ENCODE peak calls at places on chromosomes 13 and 19, in five cellular contexts. Z, V, Y, D and S are unnamed samples.

GRCh38 chr19:13892885-13893284 is 13.0 kb downstream of the BRME1 start:
- DNase-seq in D (no peak), Y (no peak), Z (no peak), V (no peak), S (no peak)

GRCh38 chr19:49672131-49672919 is 4.7 kb upstream of the PRMT1 start:
- DNase-seq in V (peak), D (peak), Y (peak), Z (peak), S (no peak)

GRCh38 chr13:50392977-50393376 is 377.7 kb downstream of the KCNRG start:
- DNase-seq in V (no peak), Z (no peak), D (no peak), Y (no peak), S (no peak)

GRCh38 chr19:43527860-43528622 is 1.0 kb upstream of the ETHE1 start:
- DNase-seq in Z (no peak), Y (no peak), D (peak), V (no peak), S (no peak)

GRCh38 chr13:90302113-90302512 is 1045.4 kb upstream of the MIR17HG start:
- DNase-seq in D (peak), Y (no peak), V (no peak), Z (no peak), S (no peak)

GRCh38 chr13:27401210-27401609 is 23.2 kb upstream of the GTF3A start:
- DNase-seq in Y (no peak), V (no peak), D (no peak), Z (no peak), S (no peak)

GRCh38 chr19:3154957-3155736 is 19.3 kb downstream of the GNA15 start:
- DNase-seq in Z (peak), V (peak), Y (no peak), D (peak), S (peak)

GRCh38 chr19:8397291-8397690 is 7.1 kb downstream of the RAB11B start:
- DNase-seq in V (no peak), Y (no peak), Z (peak), D (peak), S (no peak)

GRCh38 chr13:49353908-49354307 is 90.0 kb downstream of the CAB39L start:
- DNase-seq in Y (no peak), Z (no peak), V (no peak), D (no peak), S (no peak)

GRCh38 chr19:33346665-33347064 is 26.8 kb upstream of the CEBPG start:
- DNase-seq in V (no peak), Y (no peak), Z (no peak), D (no peak), S (no peak)

GRCh38 chr13:112943309-112944125 is 25.5 kb upstream of the MCF2L start:
- DNase-seq in Y (peak), V (no peak), Z (peak), D (no peak), S (no peak)

GRCh38 chr13:69737129-69737935 is 370.3 kb upstream of the ATXN8OS start:
- DNase-seq in D (no peak), Y (no peak), V (no peak), Z (no peak), S (no peak)

GRCh38 chr19:55044286-55044685 is 6.2 kb upstream of the GP6 start:
- DNase-seq in D (no peak), Z (no peak), V (no peak), Y (no peak), S (no peak)

GRCh38 chr19:4456566-4456842 is 1.1 kb downstream of the UBXN6 start:
- DNase-seq in V (no peak), D (peak), Z (peak), Y (no peak), S (no peak)

GRCh38 chr13:23289917-23290357 is 109.2 kb downstream of the SGCG start:
- DNase-seq in Y (no peak), D (no peak), V (no peak), Z (peak), S (no peak)

GRCh38 chr19:1107655-1108261 is 4.0 kb downstream of the GPX4 start:
- DNase-seq in D (no peak), Y (no peak), Z (no peak), V (no peak), S (no peak)

DNA sequence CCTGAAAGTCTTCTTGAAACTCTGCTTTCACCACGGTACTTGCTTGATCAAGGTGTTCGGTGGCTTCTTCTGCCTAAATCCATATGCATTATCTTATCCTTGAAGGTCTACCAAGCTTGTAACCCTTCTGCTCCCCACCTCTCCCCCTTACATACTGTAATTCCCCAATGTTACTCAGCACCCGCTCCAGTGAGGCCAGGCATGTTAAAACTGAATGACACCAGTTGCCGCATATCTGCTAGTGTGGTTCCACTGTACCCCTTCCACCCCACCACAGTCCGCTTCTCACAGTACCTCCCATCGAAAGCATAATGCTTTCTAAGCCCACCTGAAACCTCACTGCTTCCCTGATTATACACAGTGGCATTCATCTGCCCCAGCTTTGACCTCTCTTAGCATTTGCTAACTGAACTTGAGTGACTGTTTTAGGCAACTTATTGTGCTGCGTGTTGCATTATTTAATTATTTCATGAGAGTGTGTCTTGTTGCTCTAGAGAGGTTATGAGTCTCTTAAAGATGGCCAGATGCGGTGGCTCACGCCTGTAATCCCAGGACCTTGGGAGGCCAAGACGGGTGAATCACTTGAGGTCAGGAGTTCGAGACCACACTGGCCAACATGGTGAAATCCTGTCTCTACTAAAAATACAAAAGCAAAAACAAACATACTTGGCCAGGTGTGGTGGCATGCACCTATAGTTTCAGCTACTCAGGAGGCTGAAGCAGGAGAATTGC is 87.6 kb upstream of the MBNL2 start:
- DNase-seq in D (no peak), Z (no peak), V (no peak), Y (no peak), S (no peak)
- TF ChIP-seq SIN3A in D (no peak), Z (no peak), V (no peak), Y (no peak), S (no peak)

DNA sequence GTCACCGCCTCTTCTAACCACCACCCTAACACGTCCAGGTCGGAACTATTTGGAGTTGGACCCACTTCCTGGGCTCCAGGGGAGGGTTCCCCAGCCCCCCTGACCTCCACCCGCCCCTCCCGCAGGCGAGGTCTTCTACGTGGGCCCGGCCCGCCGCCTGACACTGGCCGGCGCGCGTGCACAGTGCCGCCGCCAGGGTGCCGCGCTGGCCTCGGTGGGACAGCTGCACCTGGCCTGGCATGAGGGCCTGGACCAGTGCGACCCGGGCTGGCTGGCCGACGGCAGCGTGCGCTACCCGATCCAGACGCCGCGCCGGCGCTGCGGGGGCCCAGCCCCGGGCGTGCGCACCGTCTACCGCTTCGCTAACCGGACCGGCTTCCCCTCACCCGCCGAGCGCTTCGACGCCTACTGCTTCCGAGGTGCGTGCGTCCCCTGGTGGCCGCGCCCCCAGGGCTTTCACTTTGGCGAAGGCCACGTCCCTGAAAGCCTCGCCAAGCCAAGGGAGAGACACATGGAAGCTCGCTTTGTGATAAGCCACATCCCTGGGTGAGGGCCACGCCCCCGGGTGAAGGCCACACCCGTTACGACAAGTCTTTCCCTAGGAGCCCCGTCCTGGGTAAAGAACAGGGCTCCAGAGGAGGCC is 13.2 kb downstream of the NCAN start:
- DNase-seq in D (peak), Y (peak), V (peak), Z (no peak), S (no peak)
- TF ChIP-seq TAF1 in D (no peak), Y (no peak), V (peak), Z (no peak), S (no peak)

DNA sequence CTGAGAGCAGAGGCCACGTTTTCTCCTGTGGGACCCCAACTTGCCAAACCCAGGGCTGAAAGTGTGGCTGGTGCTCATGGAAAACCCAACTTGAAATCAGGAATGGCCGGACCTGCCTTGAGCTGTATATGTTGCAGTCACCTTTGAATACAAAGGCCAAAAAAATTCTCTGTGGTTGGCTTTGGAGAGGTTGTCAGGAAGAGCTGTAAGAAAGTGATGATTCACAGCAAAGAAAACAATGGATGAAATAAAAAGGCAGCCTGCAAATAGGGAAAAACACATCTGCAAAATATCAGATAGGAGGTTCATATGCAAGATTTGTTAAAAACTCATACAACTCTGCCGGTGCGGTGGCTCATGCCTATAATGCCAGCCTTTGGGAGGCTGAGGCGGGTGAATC is 715.8 kb downstream of the UQCRFS1 start:
- DNase-seq in Z (no peak), Y (no peak), D (no peak), V (no peak), S (no peak)
- TF ChIP-seq SIN3A in Z (no peak), Y (no peak), D (no peak), V (no peak), S (no peak)

DNA sequence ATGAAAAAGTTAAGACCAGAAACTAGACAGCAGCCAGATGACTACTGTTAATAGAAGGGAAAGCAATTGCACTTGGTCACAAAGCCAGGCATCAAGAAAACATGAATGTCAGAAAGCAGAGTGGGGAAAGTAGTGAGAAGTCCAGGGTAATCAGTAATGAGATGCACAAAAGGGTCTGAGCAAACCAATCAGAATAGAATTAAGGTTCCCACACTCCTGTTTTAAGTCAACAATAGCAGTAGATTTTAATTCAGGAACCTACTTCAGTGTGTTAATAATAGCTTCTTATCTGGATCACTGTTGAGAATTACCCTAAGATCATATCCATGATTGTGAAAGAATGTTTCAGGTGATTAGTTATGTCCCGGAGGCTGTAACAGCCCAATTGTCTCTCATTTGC is 72.6 kb upstream of the KLF5 start:
- DNase-seq in Z (no peak), D (no peak), V (no peak), Y (no peak), S (no peak)
- TF ChIP-seq TAF1 in Z (no peak), D (no peak), V (no peak), Y (no peak), S (no peak)